ENCODE peak calls at places on chromosomes 7 and 10, in five cellular contexts. O, U, C, V and S are unnamed samples.

GRCh38 chr7:44201813-44202212 is 1.0 kb downstream of the YKT6 start:
- DNase-seq in C (no peak), O (peak; percentile 47), V (no peak), U (no peak), S (no peak)

GRCh38 chr7:72032934-72033333 is 379.2 kb downstream of the CALN1 start:
- DNase-seq in C (no peak), U (no peak), V (no peak), O (no peak), S (no peak)

GRCh38 chr7:150324366-150324961 is 1.1 kb upstream of the ACTR3C start:
- DNase-seq in O (peak; percentile 65), V (no peak), U (no peak), C (no peak), S (peak; percentile 47)

GRCh38 chr10:86225098-86225782 is 141.4 kb downstream of the GRID1 start:
- DNase-seq in U (no peak), V (peak; percentile 83), O (peak; percentile 94), C (no peak), S (no peak)

GRCh38 chr7:2638224-2638991 is 6.6 kb downstream of the TTYH3 start:
- DNase-seq in U (no peak), O (peak; percentile 77), C (no peak), V (peak; percentile 84), S (no peak)

GRCh38 chr10:131160219-131160875 is 151.2 kb downstream of the TCERG1L start:
- DNase-seq in C (no peak), V (no peak), U (no peak), O (no peak), S (no peak)

GRCh38 chr7:117269417-117269816 is 53.4 kb downstream of the WNT2 start:
- DNase-seq in V (peak; percentile 84), U (no peak), O (peak; percentile 98), C (peak; percentile 61), S (no peak)

GRCh38 chr7:6442114-6442513 is 5.6 kb downstream of the DAGLB start:
- DNase-seq in C (no peak), O (peak; percentile 70), U (no peak), V (no peak), S (no peak)

GRCh38 chr7:105654994-105655900 is 74.0 kb upstream of the EFCAB10 start:
- DNase-seq in O (peak; percentile 57), U (no peak), C (no peak), V (peak; percentile 35), S (no peak)

GRCh38 chr7:157008206-157009169 is 2.0 kb downstream of the MNX1 start:
- DNase-seq in O (no peak), C (no peak), U (no peak), V (no peak), S (peak; percentile 57)

GRCh38 chr7:66629222-66629658 is 559 bp downstream of the KCTD7 start:
- DNase-seq in C (no peak), O (no peak), U (no peak), V (no peak), S (no peak)

GRCh38 chr10:119652361-119652760 is 1.2 kb downstream of the BAG3 start:
- DNase-seq in C (no peak), V (peak; percentile 61), O (peak; percentile 70), U (no peak), S (no peak)